ENCODE peak calls at places on chromosomes 16 and 17, in four cellular contexts. Z is A549, P is uterus, W is IMR-90. X is an unnamed sample.

GRCh38 chr17:76271669-76272540 is 6.8 kb downstream of the UBALD2 start:
- DNase-seq in W (no peak), Z (no peak), P (no peak), X (no peak)

GRCh38 chr17:29905086-29905878 is 24.7 kb downstream of the SSH2 start:
- DNase-seq in W (no peak), Z (no peak), P (no peak), X (no peak)

GRCh38 chr17:72660274-72661092 is 432.0 kb downstream of the SLC39A11 start:
- DNase-seq in W (no peak), Z (no peak), P (no peak), X (no peak)

GRCh38 chr16:2828876-2829430 is 1.1 kb upstream of the ZG16B start:
- DNase-seq in P (no peak), W (no peak), Z (no peak), X (no peak)

GRCh38 chr16:9489823-9490467 is 398.5 kb downstream of the HAPSTR1 start:
- DNase-seq in P (peak), Z (peak), W (no peak), X (no peak)

GRCh38 chr17:41687828-41688640 is 651 bp upstream of the EIF1 start:
- DNase-seq in W (peak), P (peak), Z (peak), X (no peak)

GRCh38 chr17:62801553-62801952 is 6.6 kb downstream of the MARCHF10 start:
- DNase-seq in Z (no peak), P (no peak), W (peak), X (no peak)

GRCh38 chr17:56613131-56613530 is 19.6 kb downstream of the NOG start:
- DNase-seq in P (no peak), Z (no peak), W (no peak), X (no peak)

GRCh38 chr16:68448360-68448970 is at the start of gene SMPD3:
- DNase-seq in P (peak), W (peak), Z (peak), X (peak)

GRCh38 chr17:3012926-3013581 is 50.4 kb downstream of the OR1D5 start:
- DNase-seq in W (peak), Z (peak), P (peak), X (peak)

GRCh38 chr17:4616456-4616855 is 25.0 kb downstream of the ALOX15 start:
- DNase-seq in P (no peak), W (no peak), Z (no peak), X (no peak)

GRCh38 chr17:77424585-77425344 is 284.0 kb downstream of the SEC14L1 start:
- DNase-seq in W (peak), Z (peak), P (peak), X (no peak)

GRCh38 chr17:81487487-81488275 is 24.9 kb downstream of the ACTG1 start:
- DNase-seq in Z (peak), P (peak), W (peak), X (no peak)

GRCh38 chr17:75843577-75844529 is at the start of gene UNC13D:
- DNase-seq in P (no peak), Z (no peak), W (no peak), X (no peak)

GRCh38 chr17:4201231-4201630 is 58.2 kb downstream of the CYB5D2 start:
- DNase-seq in Z (no peak), P (no peak), W (peak), X (no peak)

GRCh38 chr16:51326131-51326856 is 175.2 kb upstream of the SALL1 start:
- DNase-seq in W (peak), P (peak), Z (no peak), X (no peak)

GRCh38 chr17:70808596-70808995 is 639.3 kb downstream of the KCNJ2 start:
- DNase-seq in W (no peak), P (no peak), Z (peak), X (no peak)

GRCh38 chr16:86735727-86736126 is 157.4 kb downstream of the FOXL1 start:
- DNase-seq in P (no peak), Z (no peak), W (no peak), X (no peak)

GRCh38 chr16:48318630-48319029 is 66.6 kb downstream of the SIAH1 start:
- DNase-seq in P (no peak), W (peak), Z (no peak), X (no peak)

GRCh38 chr16:53449816-53450517 is 15.7 kb downstream of the RBL2 start:
- DNase-seq in Z (no peak), W (no peak), P (no peak), X (no peak)

GRCh38 chr17:63701477-63702222 is 1.7 kb upstream of the LIMD2 start:
- DNase-seq in P (no peak), Z (no peak), W (no peak), X (no peak)

GRCh38 chr17:53628011-53628410 is 194.7 kb upstream of the KIF2B start:
- DNase-seq in P (no peak), Z (no peak), W (peak), X (no peak)

GRCh38 chr17:80614320-80614719 is 69.7 kb downstream of the RPTOR start:
- DNase-seq in P (no peak), Z (no peak), W (no peak), X (no peak)

GRCh38 chr17:66441012-66441703 is 138.7 kb downstream of the PRKCA start:
- DNase-seq in Z (no peak), P (no peak), W (no peak), X (no peak)

GRCh38 chr17:8015236-8015956 is 13.0 kb downstream of the GUCY2D start:
- DNase-seq in Z (no peak), W (no peak), P (no peak), X (no peak)

GRCh38 chr17:16025202-16025601 is 25.6 kb downstream of the TTC19 start:
- DNase-seq in W (no peak), Z (no peak), P (no peak), X (no peak)

GRCh38 chr16:84553873-84554399 is 49.5 kb upstream of the MEAK7 start:
- DNase-seq in Z (no peak), P (no peak), W (no peak), X (no peak)

GRCh38 chr16:78002915-78003538 is 19.3 kb upstream of the CLEC3A start:
- DNase-seq in P (peak), Z (peak), W (peak), X (peak)

GRCh38 chr16:84096447-84097005 is 20.2 kb downstream of the MBTPS1 start:
- DNase-seq in Z (peak), P (no peak), W (no peak), X (no peak)

GRCh38 chr16:67547423-67548264 is 14.7 kb upstream of the CTCF start:
- DNase-seq in Z (no peak), P (peak), W (no peak), X (no peak)

GRCh38 chr17:12388206-12388605 is 277.5 kb upstream of the MYOCD start:
- DNase-seq in P (no peak), W (peak), Z (peak), X (no peak)

GRCh38 chr16:84692451-84692850 is 7.3 kb upstream of the USP10 start:
- DNase-seq in Z (no peak), P (no peak), W (no peak), X (no peak)

GRCh38 chr16:31094088-31094423 is 541 bp downstream of the VKORC1 start:
- DNase-seq in P (no peak), Z (no peak), W (no peak), X (no peak)

GRCh38 chr17:10177921-10178788 is 20.3 kb downstream of the GAS7 start:
- DNase-seq in Z (no peak), P (no peak), W (peak), X (no peak)

GRCh38 chr16:66165879-66166278 is 200.6 kb upstream of the CDH5 start:
- DNase-seq in P (no peak), W (peak), Z (no peak), X (no peak)

GRCh38 chr17:40319651-40320550 is 10.9 kb downstream of the RARA start:
- DNase-seq in Z (no peak), P (no peak), W (no peak), X (no peak)

GRCh38 chr16:68069511-68070248 is 15.5 kb upstream of the NFATC3 start:
- DNase-seq in W (no peak), P (no peak), Z (no peak), X (no peak)

DNA sequence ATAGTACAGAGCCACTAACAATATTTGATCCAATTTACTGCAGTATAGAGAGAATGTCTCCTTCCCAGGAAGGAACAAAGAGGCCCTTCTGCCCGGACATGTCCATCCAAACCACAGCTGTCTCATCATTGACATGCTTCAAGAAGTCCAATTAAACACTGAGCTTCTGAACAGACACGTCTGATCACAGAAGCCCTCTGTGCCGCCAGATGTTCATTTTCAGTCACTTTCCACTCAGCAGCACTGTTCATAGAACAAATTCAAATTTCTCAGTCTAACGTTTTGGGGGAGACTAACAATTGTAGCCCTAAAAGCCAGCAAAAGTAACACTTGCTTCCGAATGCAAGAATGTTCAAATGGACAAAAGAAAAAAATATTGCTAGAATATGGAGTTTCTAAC is 15.3 kb downstream of the ZC3H7A start:
- DNase-seq in P (no peak), Z (no peak), W (no peak), X (no peak)
- H3K4me3 ChIP-seq in P (no peak), Z (no peak), W (no peak), X (no peak)

GRCh38 chr16:89052824-89053724 is 40.6 kb upstream of the ACSF3 start:
- DNase-seq in P (no peak), W (peak), Z (peak), X (peak)
- TF ChIP-seq POLR2A in P (peak), W (no peak), Z (peak), X (no peak)

GRCh38 chr16:85715169-85716015 is 26.6 kb upstream of the GINS2 start:
- DNase-seq in P (no peak), W (peak), Z (no peak), X (no peak)
- H3K4me3 ChIP-seq in P (no peak), W (no peak), Z (no peak), X (no peak)

DNA sequence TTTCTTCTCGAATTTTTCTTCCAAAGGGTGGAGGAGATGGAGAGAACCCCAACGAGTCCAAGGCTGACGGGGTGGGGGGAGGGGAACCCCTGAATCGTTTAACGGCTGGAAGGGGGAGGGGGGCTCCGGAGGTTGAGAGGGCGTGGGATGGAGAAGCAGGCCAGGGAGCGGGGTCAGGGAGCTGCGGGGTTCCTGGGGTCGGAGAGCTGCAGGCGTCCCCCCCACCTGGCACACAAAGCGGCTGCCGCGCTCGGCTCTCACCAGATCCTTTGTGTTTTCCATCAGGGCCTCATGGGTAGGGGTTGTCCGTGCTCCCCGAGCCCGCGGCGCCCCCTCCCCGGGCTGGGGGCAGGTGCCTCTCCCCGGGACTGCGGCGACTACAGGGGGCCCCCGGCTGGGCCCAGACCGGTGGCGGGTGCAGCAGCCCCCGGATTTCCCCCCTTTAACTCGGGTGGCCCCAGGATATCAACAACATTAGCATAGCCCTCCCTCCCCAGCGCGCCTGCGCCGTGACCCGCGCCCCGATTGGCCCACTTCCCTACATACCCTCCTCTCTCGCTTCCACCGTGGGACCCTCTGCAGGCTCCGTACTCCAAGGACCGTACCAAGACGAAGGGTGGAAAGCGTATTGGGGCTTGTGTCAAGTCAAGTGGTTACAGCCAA is at the start of gene MBTD1:
- DNase-seq in P (peak), W (peak), Z (peak), X (peak)
- TF ChIP-seq POLR2A in P (peak), W (no peak), Z (peak), X (peak)

GRCh38 chr17:43644081-43644480 is 17.6 kb downstream of the MEOX1 start:
- DNase-seq in W (no peak), Z (no peak), P (no peak), X (no peak)
- H3K4me3 ChIP-seq in W (no peak), Z (no peak), P (no peak), X (no peak)

GRCh38 chr16:29994613-29995329 is 646 bp downstream of the HIRIP3 start:
- DNase-seq in P (peak), W (peak), Z (no peak), X (no peak)

GRCh38 chr16:29996773-29997250 is 771 bp downstream of the INO80E start:
- DNase-seq in Z (no peak), W (no peak), P (no peak), X (no peak)

GRCh38 chr16:29993903-29994612 is 1.4 kb downstream of the HIRIP3 start:
- DNase-seq in P (no peak), Z (no peak), W (no peak), X (no peak)

GRCh38 chr16:29995330-29995910 is at the start of gene HIRIP3:
- DNase-seq in W (peak), Z (peak), P (peak), X (peak)

DNA sequence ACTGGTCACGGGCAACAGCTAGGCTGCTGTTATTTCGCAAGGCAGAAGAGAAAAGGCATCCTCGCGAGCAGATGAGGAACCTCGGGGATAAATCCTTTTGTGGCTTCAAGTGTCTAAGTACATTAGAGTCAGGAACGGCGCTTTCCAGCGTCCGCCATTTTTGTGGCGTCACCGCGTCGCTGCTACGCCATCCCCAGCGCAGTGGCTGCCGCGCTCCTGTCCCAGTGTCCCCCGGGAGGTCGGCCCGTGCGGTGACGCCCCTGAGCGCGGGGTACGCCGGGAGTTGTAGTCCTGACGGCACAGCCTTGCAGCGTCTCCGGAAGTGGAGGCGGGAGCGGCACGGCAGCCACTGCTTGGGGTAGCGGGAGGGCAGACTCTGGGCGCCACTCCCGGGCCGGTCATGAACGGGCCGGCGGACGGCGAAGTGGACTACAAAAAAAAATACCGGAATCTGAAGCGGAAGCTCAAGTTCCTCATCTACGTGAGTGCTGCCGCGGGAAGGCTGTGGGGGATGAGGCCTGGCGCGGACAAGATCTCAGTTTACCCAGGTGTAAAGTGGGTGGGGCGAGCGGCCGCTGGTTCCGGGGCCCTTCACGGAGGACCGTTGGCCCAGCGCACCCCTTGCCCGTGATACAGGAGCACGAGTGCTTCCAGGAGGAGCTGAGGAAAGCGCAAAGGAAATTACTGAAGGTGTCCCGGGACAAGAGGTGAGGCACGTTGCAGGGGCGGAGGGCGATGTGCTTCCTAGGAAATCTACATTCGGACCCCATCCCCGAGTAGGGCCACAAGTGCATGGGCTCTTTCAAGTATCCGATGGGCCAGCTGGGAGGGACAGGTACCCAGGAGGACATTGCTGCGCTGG is at the start of gene INO80E:
- DNase-seq in P (peak), W (peak), Z (peak), X (peak)
- TF ChIP-seq POLR2A in P (peak), W (peak), Z (peak), X (no peak)

GRCh38 chr17:33291248-33292183 is 1.6 kb downstream of the ASIC2 start:
- DNase-seq in P (no peak), W (peak), Z (peak), X (no peak)
- H3K4me3 ChIP-seq in P (peak), W (peak), Z (peak), X (peak)

GRCh38 chr16:89093602-89094251 is at the start of gene ACSF3:
- DNase-seq in Z (peak), P (peak), W (peak), X (peak)
- TF ChIP-seq POLR2A in Z (peak), P (peak), W (peak), X (no peak)

GRCh38 chr16:15972046-15972868 is 22.8 kb downstream of the ABCC1 start:
- DNase-seq in W (peak), P (no peak), Z (peak), X (no peak)
- H3K4me3 ChIP-seq in W (no peak), P (no peak), Z (no peak), X (no peak)

DNA sequence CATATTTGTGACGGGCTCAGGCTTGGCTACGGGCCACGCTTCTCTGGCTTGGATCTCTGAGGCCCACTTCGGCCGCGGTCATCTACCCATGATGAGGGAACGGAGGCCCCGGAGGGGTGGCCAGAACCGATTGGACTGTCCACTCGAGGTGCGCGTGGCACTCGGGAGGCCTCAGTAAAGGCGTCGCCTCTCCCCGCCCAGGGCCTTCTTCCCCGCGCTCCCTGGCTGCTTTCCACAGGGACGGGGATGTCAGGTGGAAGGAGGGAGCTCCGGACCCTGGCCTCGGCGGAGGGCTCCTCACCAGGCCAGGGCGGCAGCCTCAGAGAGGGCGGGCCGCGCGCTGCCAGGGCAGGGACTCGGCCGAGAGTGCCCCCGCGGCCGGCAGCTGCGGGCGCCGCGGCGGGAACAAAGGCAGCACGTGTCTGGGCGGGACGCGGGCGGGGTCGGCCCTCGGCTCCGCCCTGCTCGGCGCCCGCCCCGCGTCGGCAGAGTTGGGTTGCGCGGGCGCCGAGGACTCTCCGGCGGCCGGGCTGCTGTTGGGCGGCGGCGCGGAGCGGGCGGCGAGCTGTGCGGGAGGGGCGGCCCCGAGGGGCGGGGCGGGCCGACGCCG is 597 bp upstream of the CDK5R1 start:
- DNase-seq in W (peak), P (peak), Z (peak), X (no peak)
- TF ChIP-seq POLR2A in W (no peak), P (no peak), Z (no peak), X (no peak)

X was measured in breast epithelium.